ENCODE peak calls at places on chromosomes 12 and 14, in four cellular contexts. One of them, this sample, is unnamed.

GRCh38 chr14:50835280-50835679 is 4.3 kb upstream of the NIN start:
- DNase-seq in HepG2: peak
- DNase-seq in HCT116: no peak
- DNase-seq in Panc1: no peak
- DNase-seq in this sample: no peak

GRCh38 chr12:203462-204260 is 10.3 kb downstream of the SLC6A12 start:
- DNase-seq in HepG2: no peak
- DNase-seq in HCT116: no peak
- DNase-seq in Panc1: no peak
- DNase-seq in this sample: peak

GRCh38 chr14:85607571-85608219 is 77.8 kb downstream of the FLRT2 start:
- DNase-seq in HepG2: no peak
- DNase-seq in HCT116: no peak
- DNase-seq in Panc1: peak
- DNase-seq in this sample: no peak

GRCh38 chr12:93373847-93374723 is 3.6 kb upstream of the NUDT4 start:
- DNase-seq in HepG2: no peak
- DNase-seq in HCT116: no peak
- DNase-seq in Panc1: no peak
- DNase-seq in this sample: no peak

GRCh38 chr12:23055004-23055403 is 430.0 kb downstream of the ETNK1 start:
- DNase-seq in HepG2: peak
- DNase-seq in HCT116: peak
- DNase-seq in Panc1: no peak
- DNase-seq in this sample: peak

GRCh38 chr12:70606001-70606400 is 31.2 kb downstream of the PTPRB start:
- DNase-seq in HepG2: peak
- DNase-seq in HCT116: no peak
- DNase-seq in Panc1: no peak
- DNase-seq in this sample: no peak

GRCh38 chr12:80792861-80793260 is 76.1 kb downstream of the MYF5 start:
- DNase-seq in HepG2: no peak
- DNase-seq in HCT116: no peak
- DNase-seq in Panc1: no peak
- DNase-seq in this sample: no peak

GRCh38 chr12:62778187-62778586 is 156.8 kb downstream of the PPM1H start:
- DNase-seq in HepG2: no peak
- DNase-seq in HCT116: no peak
- DNase-seq in Panc1: no peak
- DNase-seq in this sample: no peak

GRCh38 chr14:88029500-88029899 is 24.6 kb downstream of the GPR65 start:
- DNase-seq in HepG2: no peak
- DNase-seq in HCT116: no peak
- DNase-seq in Panc1: no peak
- DNase-seq in this sample: no peak

GRCh38 chr12:13362260-13362841 is 165.8 kb downstream of the EMP1 start:
- DNase-seq in HepG2: peak
- DNase-seq in HCT116: peak
- DNase-seq in Panc1: peak
- DNase-seq in this sample: peak

GRCh38 chr14:40656301-40656700 is 950.4 kb upstream of the LRFN5 start:
- DNase-seq in HepG2: no peak
- DNase-seq in HCT116: no peak
- DNase-seq in Panc1: no peak
- DNase-seq in this sample: no peak

GRCh38 chr14:60332869-60333268 is 83.8 kb downstream of the PPM1A start:
- DNase-seq in HepG2: no peak
- DNase-seq in HCT116: no peak
- DNase-seq in Panc1: no peak
- DNase-seq in this sample: no peak

GRCh38 chr12:30110970-30111586 is 327.3 kb upstream of the TMTC1 start:
- DNase-seq in HepG2: no peak
- DNase-seq in HCT116: no peak
- DNase-seq in Panc1: no peak
- DNase-seq in this sample: no peak

GRCh38 chr14:21436567-21437062 is 19.3 kb downstream of the CHD8 start:
- DNase-seq in HepG2: no peak
- DNase-seq in HCT116: no peak
- DNase-seq in Panc1: no peak
- DNase-seq in this sample: no peak

GRCh38 chr12:93198086-93198485 is 179.6 kb upstream of the NUDT4 start:
- DNase-seq in HepG2: peak
- DNase-seq in HCT116: peak
- DNase-seq in Panc1: peak
- DNase-seq in this sample: no peak

GRCh38 chr12:108815875-108816594 is 41.3 kb downstream of the SSH1 start:
- DNase-seq in HepG2: no peak
- DNase-seq in HCT116: no peak
- DNase-seq in Panc1: no peak
- DNase-seq in this sample: no peak

GRCh38 chr12:49089831-49090773 is 4.5 kb downstream of the DHH start:
- DNase-seq in HepG2: no peak
- DNase-seq in HCT116: no peak
- DNase-seq in Panc1: no peak
- DNase-seq in this sample: peak

GRCh38 chr12:21913823-21914222 is 27.4 kb downstream of the ABCC9 start:
- DNase-seq in HepG2: no peak
- DNase-seq in HCT116: no peak
- DNase-seq in Panc1: no peak
- DNase-seq in this sample: no peak

GRCh38 chr12:68122236-68122920 is 37.2 kb downstream of the IFNG start:
- DNase-seq in HepG2: no peak
- DNase-seq in HCT116: no peak
- DNase-seq in Panc1: no peak
- DNase-seq in this sample: no peak

GRCh38 chr12:47114481-47114892 is 34.7 kb upstream of the AMIGO2 start:
- DNase-seq in HepG2: no peak
- DNase-seq in HCT116: no peak
- DNase-seq in Panc1: no peak
- DNase-seq in this sample: peak

GRCh38 chr12:62400135-62400534 is 66.5 kb upstream of the MON2 start:
- DNase-seq in HepG2: no peak
- DNase-seq in HCT116: no peak
- DNase-seq in Panc1: no peak
- DNase-seq in this sample: no peak

GRCh38 chr14:89406941-89407340 is 10.1 kb downstream of the FOXN3 start:
- DNase-seq in HepG2: no peak
- DNase-seq in HCT116: no peak
- DNase-seq in Panc1: no peak
- DNase-seq in this sample: no peak

GRCh38 chr12:8681129-8681902 is 16.5 kb upstream of the RIMKLB start:
- DNase-seq in HepG2: no peak
- DNase-seq in HCT116: no peak
- DNase-seq in Panc1: no peak
- DNase-seq in this sample: no peak
- TF ChIP-seq TCF7L2 in HepG2: no peak
- TF ChIP-seq TCF7L2 in HCT116: no peak
- TF ChIP-seq TCF7L2 in Panc1: no peak
- TF ChIP-seq TCF7L2 in this sample: no peak

GRCh38 chr12:6927379-6927991 is at the start of gene ATN1:
- DNase-seq in HepG2: no peak
- DNase-seq in HCT116: no peak
- DNase-seq in Panc1: no peak
- DNase-seq in this sample: peak

GRCh38 chr12:6925543-6926279 is 2.0 kb upstream of the ATN1 start:
- DNase-seq in HepG2: no peak
- DNase-seq in HCT116: peak
- DNase-seq in Panc1: peak
- DNase-seq in this sample: no peak

GRCh38 chr12:6928703-6929407 is 1.1 kb downstream of the ATN1 start:
- DNase-seq in HepG2: no peak
- DNase-seq in HCT116: no peak
- DNase-seq in Panc1: no peak
- DNase-seq in this sample: no peak

GRCh38 chr12:6929806-6930452 is 2.2 kb downstream of the ATN1 start:
- DNase-seq in HepG2: no peak
- DNase-seq in HCT116: no peak
- DNase-seq in Panc1: no peak
- DNase-seq in this sample: peak

DNA sequence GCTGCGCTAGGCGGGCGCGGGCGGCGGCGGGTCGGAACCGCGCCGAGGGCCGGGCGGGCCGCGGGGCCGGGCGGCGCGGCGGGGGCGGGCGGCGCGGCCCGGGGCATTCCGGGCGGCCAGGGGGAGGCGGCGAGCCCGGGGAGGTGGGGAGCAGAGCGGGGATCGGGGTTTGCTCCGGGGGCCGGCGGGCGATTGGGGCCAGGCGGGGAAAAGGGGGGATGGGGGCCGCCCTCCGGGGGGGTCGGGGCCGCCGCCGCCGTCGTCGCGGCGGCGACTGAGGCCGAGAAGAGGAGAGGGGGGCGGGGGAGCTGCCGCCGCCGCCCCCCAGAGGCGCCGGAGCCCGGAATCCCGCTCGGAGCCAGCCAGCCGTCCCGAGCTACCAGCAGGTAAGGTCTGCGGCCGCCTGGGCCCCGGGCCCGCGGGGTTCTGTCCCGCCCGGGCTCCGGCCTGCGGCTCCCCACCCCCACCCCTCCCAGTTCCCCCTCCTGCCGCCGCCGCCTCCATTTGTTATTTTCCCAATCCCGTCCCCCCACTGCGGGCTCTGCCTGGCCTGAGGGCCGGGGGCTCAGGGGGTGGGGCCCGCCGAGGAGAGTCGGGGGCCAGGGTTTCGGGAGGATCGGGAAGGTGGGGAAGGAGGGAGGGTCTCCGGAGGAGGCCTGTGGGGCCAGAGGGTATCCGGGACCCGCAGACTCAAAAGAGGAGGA is 392 bp downstream of the ATN1 start:
- DNase-seq in HepG2: no peak
- DNase-seq in HCT116: no peak
- DNase-seq in Panc1: no peak
- DNase-seq in this sample: peak
- TF ChIP-seq TCF7L2 in HepG2: no peak
- TF ChIP-seq TCF7L2 in HCT116: no peak
- TF ChIP-seq TCF7L2 in Panc1: no peak
- TF ChIP-seq TCF7L2 in this sample: no peak

DNA sequence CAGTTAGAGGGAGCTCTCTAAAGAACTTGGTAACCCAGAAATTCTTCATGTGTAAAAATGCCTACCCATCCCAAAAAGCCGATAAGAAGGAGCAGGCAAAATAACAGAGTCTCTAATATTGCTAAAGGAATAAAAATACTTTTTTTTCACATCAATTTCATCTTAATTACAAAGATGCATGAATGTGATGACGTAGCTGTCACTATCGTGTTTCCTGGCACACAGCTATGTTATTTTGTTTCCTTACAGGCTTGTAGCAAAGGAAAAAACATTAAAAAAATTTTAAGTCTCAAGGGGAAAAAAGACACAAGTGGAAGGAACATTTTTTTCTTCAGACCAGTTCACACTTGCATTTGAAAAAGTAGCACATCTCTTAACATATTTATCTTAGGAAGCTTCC is 10.3 kb upstream of the LGALS3 start:
- DNase-seq in HepG2: no peak
- DNase-seq in HCT116: no peak
- DNase-seq in Panc1: no peak
- DNase-seq in this sample: no peak
- TF ChIP-seq TCF7L2 in HepG2: no peak
- TF ChIP-seq TCF7L2 in HCT116: no peak
- TF ChIP-seq TCF7L2 in Panc1: no peak
- TF ChIP-seq TCF7L2 in this sample: no peak

DNA sequence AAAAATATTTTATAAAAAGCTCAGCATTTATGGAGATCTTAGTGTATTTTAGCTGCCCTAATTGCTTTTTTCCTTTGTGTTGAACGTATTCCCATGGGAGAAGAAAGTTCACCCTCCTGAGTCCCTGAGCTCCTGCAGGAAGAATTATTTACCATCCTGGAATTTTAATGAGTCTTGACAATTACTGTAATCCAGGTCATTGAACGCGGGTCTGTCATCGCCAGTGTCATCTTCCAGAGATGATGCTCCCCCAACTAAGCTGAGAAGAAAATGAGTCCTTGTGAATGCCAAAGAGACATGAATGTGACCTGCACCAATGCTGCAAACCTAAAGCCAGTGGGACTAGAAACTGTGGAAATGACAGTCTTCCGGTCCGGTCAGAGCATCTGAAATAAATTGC is 129.5 kb downstream of the FBXL14 start:
- DNase-seq in HepG2: no peak
- DNase-seq in HCT116: no peak
- DNase-seq in Panc1: no peak
- DNase-seq in this sample: no peak
- TF ChIP-seq TCF7L2 in HepG2: no peak
- TF ChIP-seq TCF7L2 in HCT116: no peak
- TF ChIP-seq TCF7L2 in Panc1: no peak
- TF ChIP-seq TCF7L2 in this sample: no peak

GRCh38 chr12:81792666-81793065 is 33.5 kb upstream of the PPFIA2 start:
- DNase-seq in HepG2: no peak
- DNase-seq in HCT116: no peak
- DNase-seq in Panc1: no peak
- DNase-seq in this sample: no peak

GRCh38 chr12:81800298-81801148 is 41.4 kb upstream of the PPFIA2 start:
- DNase-seq in HepG2: no peak
- DNase-seq in HCT116: no peak
- DNase-seq in Panc1: no peak
- DNase-seq in this sample: no peak

GRCh38 chr12:81798294-81798693 is 39.1 kb upstream of the PPFIA2 start:
- DNase-seq in HepG2: no peak
- DNase-seq in HCT116: no peak
- DNase-seq in Panc1: no peak
- DNase-seq in this sample: no peak

DNA sequence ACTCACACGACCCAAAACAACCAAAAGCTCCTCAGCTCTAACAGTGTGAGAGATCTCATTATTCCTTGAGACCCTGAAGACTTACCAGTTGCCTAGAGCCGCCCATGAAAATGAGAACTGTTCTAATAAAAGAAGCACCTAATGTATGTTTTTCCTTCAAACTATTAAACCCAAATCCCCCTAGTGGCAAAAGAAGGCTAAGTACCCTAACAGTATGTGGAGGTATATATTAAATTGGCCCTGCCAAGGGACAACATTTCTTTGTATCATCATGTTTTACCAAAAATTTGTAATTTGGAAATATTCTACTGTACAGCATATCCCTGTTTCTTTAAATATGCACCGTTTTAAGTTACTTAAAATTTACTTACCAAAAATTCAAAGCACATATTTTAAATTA is 38.0 kb upstream of the PPFIA2 start:
- DNase-seq in HepG2: peak
- DNase-seq in HCT116: peak
- DNase-seq in Panc1: no peak
- DNase-seq in this sample: no peak
- TF ChIP-seq TCF7L2 in HepG2: no peak
- TF ChIP-seq TCF7L2 in HCT116: no peak
- TF ChIP-seq TCF7L2 in Panc1: no peak
- TF ChIP-seq TCF7L2 in this sample: no peak

This sample was measured in K562.